ENCODE peak calls at places on chromosomes 1 and 21, in six cellular contexts. R is naive thymus-derived CD4-positive, alpha-beta T cell; Y is activated CD4-positive, alpha-beta T cell treated with anti-CD3 and anti-CD28 coated beads for 36 hours; T is body of pancreas; N is heart right ventricle; P is activated T-cell treated with anti-CD3 and anti-CD28 coated beads, Interleukin-2, amount 50 U/mL, for 72 hours. H is an unnamed sample.

GRCh38 chr21:39576518-39577128 is 36.1 kb upstream of the B3GALT5 start:
- ATAC-seq in T (no peak), P (no peak), R (no peak), N (no peak), Y (no peak), H (no peak)

GRCh38 chr1:209646558-209646957 is 5.7 kb downstream of the LAMB3 start:
- ATAC-seq in Y (no peak), R (no peak), T (no peak), N (no peak), P (no peak), H (no peak)

GRCh38 chr1:56297948-56298347 is 281.4 kb downstream of the PLPP3 start:
- ATAC-seq in T (no peak), P (no peak), N (no peak), R (no peak), Y (no peak), H (no peak)

GRCh38 chr1:178659789-178660208 is 65.2 kb upstream of the RALGPS2 start:
- ATAC-seq in N (no peak), Y (no peak), P (no peak), R (no peak), T (no peak), H (no peak)

GRCh38 chr1:187715483-187715882 is 886.7 kb downstream of the PLA2G4A start:
- ATAC-seq in N (no peak), P (no peak), Y (no peak), R (no peak), T (no peak), H (no peak)

GRCh38 chr1:201695607-201696006 is 133.3 kb upstream of the IPO9 start:
- ATAC-seq in N (no peak), Y (no peak), P (no peak), T (no peak), R (no peak), H (no peak)

GRCh38 chr1:40818264-40818961 is 34.8 kb downstream of the KCNQ4 start:
- ATAC-seq in Y (peak; percentile 99), N (peak; percentile 79), P (peak; percentile 97), R (peak; percentile 98), T (peak; percentile 56), H (peak; percentile 99)

GRCh38 chr1:67441183-67441582 is 11.0 kb upstream of the SERBP1 start:
- ATAC-seq in P (peak; percentile 29), R (no peak), N (peak; percentile 47), T (no peak), Y (peak; percentile 43), H (peak; percentile 23)

GRCh38 chr1:46646331-46646730 is 21.8 kb downstream of the ATPAF1 start:
- ATAC-seq in R (no peak), P (no peak), T (no peak), N (no peak), Y (no peak), H (no peak)

GRCh38 chr21:36918291-36918690 is 48.2 kb downstream of the HLCS start:
- ATAC-seq in T (peak; percentile 43), N (no peak), P (no peak), R (no peak), Y (no peak), H (no peak)

GRCh38 chr1:53600486-53600885 is 138.5 kb downstream of the GLIS1 start:
- ATAC-seq in P (peak; percentile 36), R (peak; percentile 75), N (no peak), Y (peak; percentile 75), T (no peak), H (no peak)

GRCh38 chr1:41883507-41883906 is 35.2 kb downstream of the HIVEP3 start:
- ATAC-seq in R (no peak), T (no peak), Y (no peak), N (peak; percentile 34), P (no peak), H (no peak)

GRCh38 chr1:100305954-100306353 is 39.9 kb downstream of the RTCA start:
- ATAC-seq in N (no peak), R (no peak), P (no peak), T (no peak), Y (no peak), H (no peak)

GRCh38 chr1:247448107-247448778 is 9.7 kb downstream of the OR2B11 start:
- ATAC-seq in P (no peak), T (peak; percentile 88), N (peak; percentile 86), R (peak; percentile 12), Y (no peak), H (no peak)

GRCh38 chr1:102851616-102852015 is 256.7 kb downstream of the COL11A1 start:
- ATAC-seq in N (no peak), P (no peak), Y (no peak), R (no peak), T (no peak), H (no peak)

GRCh38 chr1:90591970-90592356 is 125.1 kb downstream of the BARHL2 start:
- ATAC-seq in T (no peak), Y (no peak), N (no peak), P (no peak), R (no peak), H (no peak)

GRCh38 chr21:27700974-27701614 is 734.2 kb upstream of the ADAMTS5 start:
- ATAC-seq in N (peak; percentile 95), T (peak; percentile 96), Y (peak; percentile 69), R (peak; percentile 72), P (peak; percentile 68), H (peak; percentile 49)

GRCh38 chr1:938088-938683 is 14.5 kb downstream of the SAMD11 start:
- ATAC-seq in R (peak; percentile 48), T (peak; percentile 63), N (peak; percentile 48), Y (peak; percentile 37), P (peak; percentile 52), H (peak; percentile 60)

GRCh38 chr1:17141441-17142197 is 22.4 kb upstream of the PADI2 start:
- ATAC-seq in Y (no peak), N (no peak), R (peak; percentile 68), P (no peak), T (no peak), H (no peak)

GRCh38 chr1:162984699-162985098 is 84.5 kb upstream of the RGS4 start:
- ATAC-seq in N (no peak), Y (no peak), R (no peak), T (no peak), P (no peak), H (no peak)

GRCh38 chr1:119660253-119661078 is 12.4 kb upstream of the ZNF697 start:
- ATAC-seq in T (peak; percentile 78), Y (no peak), P (no peak), N (no peak), R (no peak), H (no peak)

GRCh38 chr1:208036177-208036808 is 125.4 kb upstream of the CD34 start:
- ATAC-seq in T (peak; percentile 54), Y (no peak), N (no peak), R (no peak), P (no peak), H (no peak)

GRCh38 chr21:39072468-39072867 is 110.8 kb downstream of the PSMG1 start:
- ATAC-seq in P (no peak), Y (no peak), R (no peak), T (no peak), N (no peak), H (no peak)

GRCh38 chr1:205122489-205122882 is 708 bp upstream of the RBBP5 start:
- ATAC-seq in T (peak; percentile 9), Y (no peak), P (peak; percentile 7), R (no peak), N (no peak), H (no peak)

GRCh38 chr1:223393275-223394214 is at the start of gene CCDC185:
- ATAC-seq in Y (peak; percentile 23), R (no peak), N (peak; percentile 58), P (peak; percentile 25), T (peak; percentile 47), H (peak; percentile 24)

GRCh38 chr1:192756847-192757246 is 52.0 kb upstream of the RGS2 start:
- ATAC-seq in R (no peak), T (no peak), P (no peak), N (no peak), Y (no peak), H (no peak)

GRCh38 chr1:6785318-6785712 is at the start of gene CAMTA1:
- ATAC-seq in N (peak; percentile 89), T (no peak), P (peak; percentile 82), Y (peak; percentile 89), R (no peak), H (peak; percentile 85)

GRCh38 chr1:43878440-43878839 is 55.2 kb upstream of the ARTN start:
- ATAC-seq in Y (no peak), T (no peak), N (no peak), R (no peak), P (no peak), H (no peak)

GRCh38 chr21:19353271-19353670 is 949.7 kb upstream of the TMPRSS15 start:
- ATAC-seq in Y (no peak), R (no peak), N (no peak), T (no peak), P (no peak), H (no peak)

GRCh38 chr1:51512611-51513010 is 6.5 kb downstream of the EPS15 start:
- ATAC-seq in P (peak; percentile 53), N (peak; percentile 28), Y (peak; percentile 50), R (peak; percentile 47), T (no peak), H (peak; percentile 42)

H was measured in activated T-helper 17 cell treated with anti-CD3 and anti-CD28 coated beads, Interleukin-2, amount 50 U/mL, for 72 hours.